ENCODE peak calls at places on chromosomes 16 and 17, in six cellular contexts. F is uterus; S is H7; U is cardiac muscle cell; L is foreskin fibroblast; Q is CD8-positive, alpha-beta memory T cell. J is an unnamed sample.
A peak's percentile ranks its signal among the peaks of the same experiment; 100 is the strongest.

GRCh38 chr17:34401165-34401564 is 38.1 kb upstream of the CCL1 start:
- DNase-seq in L (no peak), U (no peak), Q (no peak), S (no peak), F (no peak), J (no peak)

GRCh38 chr16:11379420-11379819 is 34.2 kb downstream of the RMI2 start:
- DNase-seq in L (no peak), U (no peak), F (no peak), Q (no peak), S (peak; percentile 5), J (no peak)

GRCh38 chr17:79196913-79197312 is 122.3 kb downstream of the ENGASE start:
- DNase-seq in F (no peak), S (no peak), Q (no peak), L (no peak), U (no peak), J (no peak)

GRCh38 chr17:16584273-16584995 is 15.4 kb upstream of the ZNF287 start:
- DNase-seq in U (peak; percentile 94), L (peak; percentile 94), S (peak; percentile 97), Q (peak; percentile 94), F (peak; percentile 92), J (peak; percentile 96)

GRCh38 chr16:48271728-48272127 is 24.4 kb upstream of the ABCC11 start:
- DNase-seq in F (no peak), L (no peak), Q (no peak), S (no peak), U (no peak), J (no peak)

GRCh38 chr17:67992541-67993152 is 3.6 kb downstream of the C17orf58 start:
- DNase-seq in Q (no peak), F (no peak), U (no peak), S (peak; percentile 21), L (no peak), J (no peak)

GRCh38 chr16:52552643-52553042 is 5.7 kb upstream of the TOX3 start:
- DNase-seq in S (no peak), Q (no peak), U (no peak), F (no peak), L (no peak), J (no peak)

GRCh38 chr17:2853722-2854580 is 57.7 kb downstream of the RAP1GAP2 start:
- DNase-seq in S (peak; percentile 89), U (peak; percentile 60), L (peak; percentile 50), Q (peak; percentile 11), F (no peak), J (peak; percentile 30)

GRCh38 chr17:41539071-41539492 is 11.0 kb upstream of the KRT19 start:
- DNase-seq in F (no peak), L (no peak), S (peak; percentile 48), U (no peak), Q (no peak), J (no peak)

GRCh38 chr17:17782425-17783120 is 54.2 kb downstream of the SREBF1 start:
- DNase-seq in L (peak; percentile 28), U (peak; percentile 66), F (no peak), Q (no peak), S (peak; percentile 88), J (peak; percentile 41)

GRCh38 chr16:46862555-46863447 is 21.4 kb upstream of the GPT2 start:
- DNase-seq in L (peak; percentile 22), F (no peak), S (no peak), U (no peak), Q (no peak), J (no peak)

GRCh38 chr17:7612294-7612640 is 2.4 kb downstream of the FXR2 start:
- DNase-seq in F (no peak), S (no peak), U (no peak), Q (no peak), L (no peak), J (no peak)

GRCh38 chr16:22324787-22325597 is 27.8 kb downstream of the POLR3E start:
- DNase-seq in S (no peak), U (no peak), L (no peak), Q (no peak), F (no peak), J (no peak)

GRCh38 chr17:4357030-4357635 is 9.3 kb downstream of the UBE2G1 start:
- DNase-seq in L (no peak), S (no peak), F (no peak), U (no peak), Q (no peak), J (no peak)

GRCh38 chr16:64892843-64893242 is 229.0 kb downstream of the CDH11 start:
- DNase-seq in U (no peak), Q (no peak), S (no peak), F (no peak), L (peak; percentile 86), J (no peak)

GRCh38 chr17:9431620-9432019 is 144.0 kb downstream of the STX8 start:
- DNase-seq in S (no peak), F (peak; percentile 24), U (no peak), L (no peak), Q (no peak), J (peak; percentile 54)

GRCh38 chr16:53598513-53599266 is 95.7 kb upstream of the AKTIP start:
- DNase-seq in Q (no peak), S (no peak), L (peak; percentile 5), U (no peak), F (no peak), J (no peak)

GRCh38 chr17:35842239-35842638 is 26.5 kb downstream of the HEATR9 start:
- DNase-seq in F (no peak), Q (no peak), L (no peak), S (no peak), U (no peak), J (no peak)

GRCh38 chr17:54951286-54951685 is 17.2 kb downstream of the COX11 start:
- DNase-seq in Q (no peak), U (no peak), S (no peak), F (no peak), L (no peak), J (no peak)

GRCh38 chr16:28304214-28304613 is 11.9 kb downstream of the SBK1 start:
- DNase-seq in S (peak; percentile 81), F (no peak), L (peak; percentile 58), U (peak; percentile 87), Q (no peak), J (peak; percentile 70)

GRCh38 chr17:21162394-21162775 is 35.6 kb downstream of the DHRS7B start:
- DNase-seq in Q (no peak), U (no peak), L (no peak), F (no peak), S (no peak), J (no peak)

GRCh38 chr17:51231999-51232398 is 27.9 kb downstream of the MBTD1 start:
- DNase-seq in F (no peak), Q (no peak), L (no peak), S (no peak), U (no peak), J (no peak)

GRCh38 chr16:82138478-82139285 is 31.3 kb downstream of the MPHOSPH6 start:
- DNase-seq in S (peak; percentile 22), F (no peak), Q (peak; percentile 10), L (no peak), U (no peak), J (no peak)

GRCh38 chr17:80109713-80110446 is 8.5 kb downstream of the GAA start:
- DNase-seq in S (peak; percentile 58), F (no peak), Q (no peak), U (no peak), L (no peak), J (no peak)

GRCh38 chr17:69450857-69451410 is 36.4 kb downstream of the MAP2K6 start:
- DNase-seq in S (no peak), U (no peak), F (no peak), Q (no peak), L (no peak), J (no peak)

GRCh38 chr16:80932725-80933124 is 74.0 kb downstream of the CMC2 start:
- DNase-seq in S (peak; percentile 39), Q (no peak), L (peak; percentile 85), U (no peak), F (peak; percentile 58), J (peak; percentile 48)

GRCh38 chr16:13064821-13065220 is 163.4 kb downstream of the SHISA9 start:
- DNase-seq in U (no peak), L (no peak), S (no peak), Q (no peak), F (no peak), J (no peak)
- H3K4me3 ChIP-seq in U (no peak overlapping the region), L (no peak overlapping the region), S (no peak overlapping the region), Q (no peak overlapping the region), F (no peak overlapping the region), J (no peak overlapping the region)

DNA sequence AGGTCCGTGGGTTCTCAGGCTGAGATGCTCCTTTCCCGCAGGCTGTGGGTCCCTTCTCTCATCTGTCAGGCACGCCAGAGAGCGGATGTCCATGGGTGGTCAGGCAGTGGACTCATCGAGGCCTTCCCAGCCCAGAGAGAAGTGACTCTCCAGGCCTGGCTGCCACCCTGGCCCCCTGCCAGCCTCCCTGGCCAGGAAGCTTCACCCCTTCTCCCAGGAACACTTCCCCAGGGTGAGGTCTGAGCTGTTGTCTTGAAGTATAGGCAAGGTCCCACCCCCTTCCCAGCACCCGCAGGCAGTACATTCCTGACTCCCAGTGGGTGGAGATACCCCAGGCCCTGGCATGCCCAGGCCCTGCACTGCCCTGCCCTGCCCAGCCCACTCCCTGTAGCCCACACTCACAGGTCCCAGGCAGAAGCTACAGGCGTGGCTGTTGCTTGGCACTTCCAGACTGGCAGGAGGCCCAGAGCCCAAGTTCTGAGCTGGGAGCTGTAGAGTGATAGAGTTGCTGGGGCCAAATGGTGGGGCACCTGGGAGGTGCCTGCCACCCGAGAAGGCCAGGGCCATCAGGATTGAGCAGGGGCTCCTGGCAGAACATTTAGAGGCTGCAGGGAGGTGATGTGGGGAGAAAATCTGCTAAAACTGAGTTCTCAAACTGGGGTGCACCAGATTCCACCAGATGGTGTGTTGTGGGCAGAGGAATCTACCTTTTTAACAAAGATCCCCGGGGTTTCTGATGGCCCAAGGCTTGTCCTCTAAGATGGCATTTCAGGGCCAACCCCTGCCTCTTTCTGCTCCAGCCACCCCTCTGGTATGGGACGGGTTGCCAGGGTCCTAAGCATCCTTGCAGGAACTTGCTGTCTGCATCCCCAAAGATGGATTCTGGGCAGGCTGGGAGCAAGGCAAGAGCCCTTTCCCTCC is 6.7 kb downstream of the ITGA3 start:
- DNase-seq in S (peak; percentile 49), Q (no peak), U (peak; percentile 24), L (peak; percentile 83), F (peak; percentile 57), J (peak; percentile 51)
- H3K4me3 ChIP-seq in S (no peak overlapping the region), Q (no peak overlapping the region), U (no peak overlapping the region), L (no peak overlapping the region), F (no peak overlapping the region), J (no peak overlapping the region)

GRCh38 chr17:81711814-81712467 is at the start of gene SLC25A10:
- DNase-seq in F (peak; percentile 51), U (peak; percentile 88), S (peak; percentile 99), Q (peak; percentile 79), L (peak; percentile 90), J (peak; percentile 70)

GRCh38 chr17:81713556-81714411 is 1.7 kb downstream of the SLC25A10 start:
- DNase-seq in S (no peak), U (no peak), L (peak; percentile 64), Q (no peak), F (no peak), J (peak; percentile 62)

GRCh38 chr17:81713004-81713555 is 996 bp downstream of the SLC25A10 start:
- DNase-seq in S (no peak), Q (no peak), U (no peak), L (peak; percentile 49), F (no peak), J (no peak)

GRCh38 chr17:81710514-81711308 is 1.4 kb upstream of the SLC25A10 start:
- DNase-seq in F (no peak), S (no peak), U (no peak), Q (no peak), L (peak; percentile 66), J (no peak)

GRCh38 chr17:81712468-81713003 is 452 bp downstream of the SLC25A10 start:
- DNase-seq in S (peak; percentile 87), Q (no peak), U (peak; percentile 54), L (peak; percentile 75), F (no peak), J (no peak)
- H3K4me3 ChIP-seq in S (peak overlapping the region; percentile 88), Q (no peak overlapping the region), U (peak overlapping the region; percentile 89), L (peak overlapping the region; percentile 60), F (peak overlapping the region; percentile 67), J (peak overlapping the region; percentile 77)

GRCh38 chr17:1123397-1124237 is 56.2 kb downstream of the ABR start:
- DNase-seq in S (peak; percentile 77), F (no peak), L (no peak), U (no peak), Q (no peak), J (no peak)
- H3K4me3 ChIP-seq in S (no peak overlapping the region), F (no peak overlapping the region), L (no peak overlapping the region), U (no peak overlapping the region), Q (no peak overlapping the region), J (no peak overlapping the region)

J was measured in testis.